ENCODE peak calls at places on chromosomes 13 and 19, in five cellular contexts. One of them, this sample, is unnamed.

GRCh38 chr19:30136591-30136990 is 194.6 kb downstream of the URI1 start:
- DNase-seq in cardiac fibroblast: no peak
- DNase-seq in kidney epithelial cell: no peak
- DNase-seq in cardiac muscle cell: no peak
- DNase-seq in AG09319: no peak
- DNase-seq in this sample: no peak

GRCh38 chr19:51107406-51108065 is 673 bp downstream of the CTU1 start:
- DNase-seq in AG09319: no peak
- DNase-seq in cardiac fibroblast: peak
- DNase-seq in cardiac muscle cell: no peak
- DNase-seq in kidney epithelial cell: no peak
- DNase-seq in this sample: no peak

GRCh38 chr13:73993661-73994060 is 140.5 kb downstream of the KLF12 start:
- DNase-seq in cardiac muscle cell: no peak
- DNase-seq in kidney epithelial cell: no peak
- DNase-seq in cardiac fibroblast: no peak
- DNase-seq in AG09319: no peak
- DNase-seq in this sample: no peak

GRCh38 chr19:13051581-13052165 is 51.0 kb downstream of the LYL1 start:
- DNase-seq in AG09319: no peak
- DNase-seq in cardiac fibroblast: peak
- DNase-seq in cardiac muscle cell: peak
- DNase-seq in kidney epithelial cell: no peak
- DNase-seq in this sample: peak

GRCh38 chr19:46697142-46697960 is 19.6 kb downstream of the PRKD2 start:
- DNase-seq in cardiac muscle cell: peak
- DNase-seq in cardiac fibroblast: peak
- DNase-seq in kidney epithelial cell: peak
- DNase-seq in AG09319: peak
- DNase-seq in this sample: peak

GRCh38 chr19:35509018-35509652 is 4.3 kb downstream of the DMKN start:
- DNase-seq in kidney epithelial cell: peak
- DNase-seq in cardiac muscle cell: no peak
- DNase-seq in cardiac fibroblast: no peak
- DNase-seq in AG09319: no peak
- DNase-seq in this sample: peak

GRCh38 chr13:106376411-106377112 is 158.9 kb downstream of the EFNB2 start:
- DNase-seq in cardiac fibroblast: peak
- DNase-seq in kidney epithelial cell: peak
- DNase-seq in AG09319: no peak
- DNase-seq in cardiac muscle cell: peak
- DNase-seq in this sample: no peak

GRCh38 chr19:46979103-46979769 is 40.4 kb upstream of the NPAS1 start:
- DNase-seq in cardiac muscle cell: no peak
- DNase-seq in AG09319: no peak
- DNase-seq in cardiac fibroblast: no peak
- DNase-seq in kidney epithelial cell: no peak
- DNase-seq in this sample: no peak

GRCh38 chr19:38331728-38332127 is 3.9 kb upstream of the CATSPERG start:
- DNase-seq in cardiac muscle cell: no peak
- DNase-seq in cardiac fibroblast: no peak
- DNase-seq in AG09319: no peak
- DNase-seq in kidney epithelial cell: no peak
- DNase-seq in this sample: no peak

GRCh38 chr19:45446944-45447343 is 20.9 kb upstream of the FOSB start:
- DNase-seq in kidney epithelial cell: no peak
- DNase-seq in AG09319: no peak
- DNase-seq in cardiac muscle cell: no peak
- DNase-seq in cardiac fibroblast: no peak
- DNase-seq in this sample: no peak

GRCh38 chr13:98300956-98301641 is 124.0 kb upstream of the RNF113B start:
- DNase-seq in cardiac fibroblast: peak
- DNase-seq in kidney epithelial cell: no peak
- DNase-seq in cardiac muscle cell: peak
- DNase-seq in AG09319: peak
- DNase-seq in this sample: no peak

DNA sequence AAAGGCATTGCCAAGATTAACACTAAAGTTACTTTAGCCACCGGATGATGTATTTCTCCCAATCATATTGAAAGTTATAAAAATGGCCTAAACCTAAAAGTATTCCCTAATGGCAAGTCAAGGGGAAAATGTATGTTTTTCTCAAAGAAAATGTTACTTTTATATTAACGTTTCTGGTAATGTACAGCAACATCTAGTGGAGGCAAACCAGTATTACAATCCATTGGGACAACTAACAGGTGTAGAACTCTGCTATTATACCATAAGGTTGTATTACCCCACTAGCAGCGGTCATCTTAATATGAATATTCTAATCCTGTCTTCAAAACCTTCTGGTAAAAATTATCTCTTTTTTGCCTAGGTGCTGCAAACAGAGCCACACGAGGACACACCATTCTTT is 69.2 kb downstream of the ZNF100 start:
- DNase-seq in cardiac fibroblast: peak
- DNase-seq in kidney epithelial cell: no peak
- DNase-seq in AG09319: no peak
- DNase-seq in cardiac muscle cell: peak
- DNase-seq in this sample: no peak
- TF ChIP-seq CTCF in cardiac fibroblast: peak
- TF ChIP-seq CTCF in kidney epithelial cell: peak
- TF ChIP-seq CTCF in AG09319: peak
- TF ChIP-seq CTCF in cardiac muscle cell: peak
- TF ChIP-seq CTCF in this sample: no peak

GRCh38 chr19:33777351-33777750 is 19.3 kb upstream of the KCTD15 start:
- DNase-seq in AG09319: no peak
- DNase-seq in cardiac muscle cell: no peak
- DNase-seq in cardiac fibroblast: no peak
- DNase-seq in kidney epithelial cell: no peak
- DNase-seq in this sample: no peak

GRCh38 chr19:33777753-33778088 is 18.9 kb upstream of the KCTD15 start:
- DNase-seq in cardiac muscle cell: no peak
- DNase-seq in cardiac fibroblast: no peak
- DNase-seq in kidney epithelial cell: no peak
- DNase-seq in AG09319: no peak
- DNase-seq in this sample: no peak

GRCh38 chr19:33779849-33780248 is 16.8 kb upstream of the KCTD15 start:
- DNase-seq in cardiac fibroblast: no peak
- DNase-seq in kidney epithelial cell: no peak
- DNase-seq in cardiac muscle cell: no peak
- DNase-seq in AG09319: no peak
- DNase-seq in this sample: no peak

GRCh38 chr19:33780251-33780650 is 16.4 kb upstream of the KCTD15 start:
- DNase-seq in cardiac fibroblast: no peak
- DNase-seq in AG09319: no peak
- DNase-seq in cardiac muscle cell: no peak
- DNase-seq in kidney epithelial cell: no peak
- DNase-seq in this sample: no peak

GRCh38 chr19:33778089-33778791 is 18.4 kb upstream of the KCTD15 start:
- DNase-seq in AG09319: peak
- DNase-seq in kidney epithelial cell: no peak
- DNase-seq in cardiac muscle cell: peak
- DNase-seq in cardiac fibroblast: peak
- DNase-seq in this sample: peak
- TF ChIP-seq CTCF in AG09319: peak
- TF ChIP-seq CTCF in kidney epithelial cell: peak
- TF ChIP-seq CTCF in cardiac muscle cell: peak
- TF ChIP-seq CTCF in cardiac fibroblast: peak
- TF ChIP-seq CTCF in this sample: peak

DNA sequence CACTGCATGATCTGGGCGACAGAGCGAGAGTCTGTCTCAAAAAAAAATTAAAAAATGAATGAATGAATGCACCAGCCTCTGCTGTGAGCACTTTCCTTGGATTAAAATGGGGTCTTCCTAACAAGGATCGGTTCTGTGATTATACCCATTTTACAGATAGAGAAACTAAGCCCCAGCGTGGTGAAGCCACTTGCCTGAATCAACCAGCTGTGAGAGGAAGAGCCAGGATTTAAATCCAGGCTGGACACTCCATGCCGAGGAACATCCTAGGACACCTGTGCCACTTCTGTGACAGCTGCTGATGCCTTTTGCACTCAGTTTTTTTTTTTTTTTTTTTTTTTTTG is 14.1 kb downstream of the TLE5 start:
- DNase-seq in cardiac muscle cell: no peak
- DNase-seq in AG09319: no peak
- DNase-seq in kidney epithelial cell: no peak
- DNase-seq in cardiac fibroblast: no peak
- DNase-seq in this sample: no peak
- TF ChIP-seq CTCF in cardiac muscle cell: no peak
- TF ChIP-seq CTCF in AG09319: no peak
- TF ChIP-seq CTCF in kidney epithelial cell: no peak
- TF ChIP-seq CTCF in cardiac fibroblast: no peak
- TF ChIP-seq CTCF in this sample: no peak

DNA sequence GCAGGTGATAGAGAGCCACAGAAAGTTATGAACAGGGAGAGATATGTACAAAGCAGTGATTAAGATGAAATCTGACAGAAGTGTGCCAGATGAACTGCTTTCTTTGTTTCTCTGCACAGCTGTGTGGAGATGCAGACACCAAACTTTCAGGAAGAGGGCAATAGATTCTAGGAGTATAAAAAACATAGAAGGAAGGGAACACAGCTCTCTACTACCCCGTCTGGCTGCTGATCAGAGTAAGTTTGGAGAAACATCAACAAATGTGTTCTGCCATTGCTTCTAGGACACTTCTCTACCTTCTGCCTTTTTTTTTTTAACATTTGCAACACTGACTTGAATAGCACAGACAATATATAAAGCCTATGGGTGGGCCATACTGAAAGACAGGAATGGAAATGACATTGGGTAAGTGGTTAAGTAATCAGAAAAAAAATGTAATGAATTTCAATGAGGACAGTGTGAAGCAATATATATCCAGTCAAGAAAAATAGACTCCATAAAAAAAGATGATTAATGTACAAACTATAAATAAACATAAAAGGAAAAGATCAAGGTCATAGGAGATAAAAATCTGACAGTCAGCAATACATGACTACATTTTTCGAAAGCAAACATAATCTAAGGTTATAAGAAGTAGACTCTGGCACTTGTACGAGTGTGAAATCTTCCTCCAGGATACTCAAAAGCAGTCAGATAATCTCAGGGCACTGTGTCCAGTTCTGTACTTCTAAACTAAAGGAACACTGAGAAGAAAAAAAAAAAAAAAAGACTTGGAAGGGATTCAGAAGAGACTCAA is 21.4 kb downstream of the NUFIP1 start:
- DNase-seq in AG09319: no peak
- DNase-seq in cardiac fibroblast: peak
- DNase-seq in cardiac muscle cell: peak
- DNase-seq in kidney epithelial cell: no peak
- DNase-seq in this sample: no peak
- TF ChIP-seq CTCF in AG09319: peak
- TF ChIP-seq CTCF in cardiac fibroblast: peak
- TF ChIP-seq CTCF in cardiac muscle cell: peak
- TF ChIP-seq CTCF in kidney epithelial cell: peak
- TF ChIP-seq CTCF in this sample: no peak

GRCh38 chr13:36476661-36477060 is 44.4 kb downstream of the CCNA1 start:
- DNase-seq in cardiac fibroblast: no peak
- DNase-seq in AG09319: no peak
- DNase-seq in cardiac muscle cell: no peak
- DNase-seq in kidney epithelial cell: no peak
- DNase-seq in this sample: no peak

GRCh38 chr13:36480726-36481485 is 48.6 kb downstream of the CCNA1 start:
- DNase-seq in cardiac fibroblast: no peak
- DNase-seq in AG09319: no peak
- DNase-seq in kidney epithelial cell: no peak
- DNase-seq in cardiac muscle cell: no peak
- DNase-seq in this sample: no peak

GRCh38 chr13:36475468-36475867 is 43.2 kb downstream of the CCNA1 start:
- DNase-seq in cardiac fibroblast: peak
- DNase-seq in kidney epithelial cell: no peak
- DNase-seq in cardiac muscle cell: peak
- DNase-seq in AG09319: no peak
- DNase-seq in this sample: no peak
- TF ChIP-seq CTCF in cardiac fibroblast: peak
- TF ChIP-seq CTCF in kidney epithelial cell: peak
- TF ChIP-seq CTCF in cardiac muscle cell: peak
- TF ChIP-seq CTCF in AG09319: no peak
- TF ChIP-seq CTCF in this sample: no peak

This sample was measured in GM10248.